ENCODE peak calls at places on chromosomes 12 and 14, in ten cellular contexts. L, Y, R, P, A, V, W, M, D and X are unnamed samples.

GRCh38 chr12:49952396-49953055 is 2.0 kb downstream of the AQP2 start:
- DNase-seq in L (no peak), Y (no peak), R (no peak), P (no peak), A (no peak), V (no peak), W (no peak), M (no peak), D (no peak), X (no peak)

GRCh38 chr12:16120027-16120426 is 157.5 kb downstream of the SLC15A5 start:
- DNase-seq in L (no peak), Y (no peak), R (no peak), P (no peak), A (no peak), V (no peak), W (no peak), M (no peak), D (no peak), X (no peak)

GRCh38 chr12:110247340-110248095 is 33.5 kb upstream of the ATP2A2 start:
- DNase-seq in L (no peak), Y (peak; percentile 68), R (no peak), P (no peak), A (peak; percentile 4), V (no peak), W (no peak), M (no peak), D (peak; percentile 73), X (peak; percentile 8)

GRCh38 chr12:124293286-124294003 is 1.4 kb upstream of the RFLNA start:
- DNase-seq in L (no peak), Y (no peak), R (no peak), P (no peak), A (no peak), V (no peak), W (no peak), M (no peak), D (no peak), X (no peak)

GRCh38 chr12:14774944-14775651 is 28.2 kb downstream of the WBP11 start:
- DNase-seq in L (peak; percentile 42), Y (peak; percentile 53), R (no peak), P (peak; percentile 17), A (no peak), V (no peak), W (peak; percentile 34), M (no peak), D (peak; percentile 56), X (no peak)

GRCh38 chr14:95046711-95047681 is 110.3 kb downstream of the DICER1 start:
- DNase-seq in L (no peak), Y (no peak), R (no peak), P (no peak), A (no peak), V (no peak), W (no peak), M (no peak), D (peak; percentile 24), X (no peak)

GRCh38 chr12:120830052-120830940 is 73.9 kb downstream of the SPPL3 start:
- DNase-seq in L (no peak), Y (no peak), R (no peak), P (no peak), A (no peak), V (no peak), W (no peak), M (no peak), D (no peak), X (no peak)

GRCh38 chr12:105334568-105334967 is 4.1 kb downstream of the C12orf75 start:
- DNase-seq in L (no peak), Y (no peak), R (no peak), P (no peak), A (no peak), V (no peak), W (no peak), M (no peak), D (no peak), X (no peak)

GRCh38 chr12:57160021-57160420 is 12.6 kb upstream of the LRP1-AS start:
- DNase-seq in L (no peak), Y (peak; percentile 16), R (no peak), P (no peak), A (no peak), V (no peak), W (no peak), M (no peak), D (no peak), X (no peak)

GRCh38 chr12:96522283-96522682 is 32.9 kb downstream of the CFAP54 start:
- DNase-seq in L (no peak), Y (no peak), R (no peak), P (no peak), A (no peak), V (no peak), W (no peak), M (no peak), D (no peak), X (no peak)

GRCh38 chr12:21774358-21775129 is at the start of gene KCNJ8:
- DNase-seq in L (peak; percentile 62), Y (peak; percentile 93), R (peak; percentile 45), P (no peak), A (no peak), V (peak; percentile 51), W (peak; percentile 8), M (peak; percentile 26), D (peak; percentile 39), X (no peak)

GRCh38 chr14:39988939-39989338 is 556.7 kb upstream of the FBXO33 start:
- DNase-seq in L (no peak), Y (no peak), R (peak; percentile 17), P (no peak), A (peak; percentile 86), V (peak; percentile 69), W (no peak), M (no peak), D (no peak), X (peak; percentile 35)

GRCh38 chr14:93234798-93235197 is 27.7 kb downstream of the UBR7 start:
- DNase-seq in L (no peak), Y (no peak), R (no peak), P (no peak), A (no peak), V (no peak), W (no peak), M (no peak), D (no peak), X (no peak)

GRCh38 chr12:79691299-79692248 is 810 bp upstream of the PAWR start:
- DNase-seq in L (no peak), Y (no peak), R (peak; percentile 11), P (no peak), A (peak; percentile 27), V (peak; percentile 25), W (no peak), M (peak; percentile 27), D (no peak), X (peak; percentile 2)

GRCh38 chr14:27078176-27078575 is 480.3 kb upstream of the NOVA1 start:
- DNase-seq in L (no peak), Y (no peak), R (no peak), P (no peak), A (no peak), V (no peak), W (no peak), M (no peak), D (no peak), X (no peak)

GRCh38 chr12:71556881-71557280 is 106.8 kb downstream of the ZFC3H1 start:
- DNase-seq in L (no peak), Y (no peak), R (no peak), P (no peak), A (no peak), V (no peak), W (no peak), M (no peak), D (no peak), X (no peak)

GRCh38 chr12:124752437-124753229 is 111.0 kb downstream of the SCARB1 start:
- DNase-seq in L (peak; percentile 50), Y (no peak), R (no peak), P (no peak), A (no peak), V (no peak), W (no peak), M (no peak), D (no peak), X (peak; percentile 63)

GRCh38 chr14:105925615-105926414 is 399.4 kb downstream of the TMEM121 start:
- DNase-seq in L (no peak), Y (peak; percentile 24), R (no peak), P (no peak), A (no peak), V (no peak), W (no peak), M (no peak), D (no peak), X (no peak)

GRCh38 chr14:22047105-22047504 is 373.5 kb upstream of the OR4E1 start:
- DNase-seq in L (no peak), Y (no peak), R (no peak), P (no peak), A (no peak), V (no peak), W (no peak), M (peak; percentile 3), D (no peak), X (no peak)

GRCh38 chr14:100305446-100306255 is 593 bp downstream of the SLC25A29 start:
- DNase-seq in L (no peak), Y (peak; percentile 61), R (no peak), P (peak; percentile 19), A (peak; percentile 17), V (peak; percentile 56), W (peak; percentile 34), M (no peak), D (peak; percentile 43), X (peak; percentile 42)

GRCh38 chr14:103243764-103244737 is 90.0 kb upstream of the EIF5 start:
- DNase-seq in L (no peak), Y (no peak), R (no peak), P (no peak), A (no peak), V (no peak), W (no peak), M (no peak), D (no peak), X (peak; percentile 56)

GRCh38 chr14:88323086-88323519 is at the start of gene KCNK10:
- DNase-seq in L (no peak), Y (no peak), R (peak; percentile 26), P (no peak), A (peak; percentile 60), V (peak; percentile 47), W (peak; percentile 5), M (peak; percentile 56), D (no peak), X (no peak)

GRCh38 chr14:100989924-100990323 is 86.4 kb upstream of the RTL1 start:
- DNase-seq in L (no peak), Y (no peak), R (no peak), P (no peak), A (no peak), V (no peak), W (no peak), M (no peak), D (no peak), X (no peak)